ENCODE peak calls at places on chromosome 13, in ten cellular contexts. R is body of pancreas, T is progenitor cell of endocrine pancreas, I is Peyer's patch, B is fibroblast of the aortic adventitia, A is heart right ventricle, F is glutamatergic neuron, X is tibial nerve, P is fibroblast of lung, L is neural progenitor cell. W is an unnamed sample.

GRCh38 chr13:89287381-89287780 is 1616.2 kb downstream of the SLITRK5 start:
- DNase-seq in X (no peak), P (no peak), L (no peak), B (no peak), F (no peak), R (no peak), I (peak; percentile 36), A (no peak), T (no peak), W (no peak)

GRCh38 chr13:45207319-45207718 is 6.5 kb upstream of the KCTD4 start:
- DNase-seq in B (no peak), F (no peak), R (no peak), I (no peak), P (no peak), X (no peak), L (no peak), T (no peak), A (no peak), W (no peak)

GRCh38 chr13:44879452-44880058 is 109.7 kb downstream of the NUFIP1 start:
- DNase-seq in A (no peak), F (no peak), X (no peak), I (no peak), P (peak; percentile 62), L (no peak), R (peak; percentile 71), B (peak; percentile 72), T (no peak), W (peak; percentile 41)

GRCh38 chr13:96053003-96053703 is at the start of gene UGGT2:
- DNase-seq in B (peak; percentile 94), L (peak; percentile 90), X (peak; percentile 85), A (peak; percentile 94), R (peak; percentile 96), T (peak; percentile 87), P (peak; percentile 95), I (peak; percentile 94), F (peak; percentile 95), W (peak; percentile 98)

GRCh38 chr13:46622918-46623256 is 69.9 kb downstream of the LRCH1 start:
- DNase-seq in L (no peak), R (peak; percentile 28), X (peak; percentile 63), I (no peak), T (no peak), A (peak; percentile 63), F (peak; percentile 46), P (peak; percentile 92), B (peak; percentile 86), W (no peak)

GRCh38 chr13:21076265-21076653 is 14.9 kb upstream of the LATS2 start:
- DNase-seq in P (peak; percentile 15), X (no peak), I (no peak), A (no peak), F (no peak), L (no peak), B (no peak), R (no peak), T (no peak), W (no peak)

GRCh38 chr13:109734002-109734785 is 52.2 kb downstream of the IRS2 start:
- DNase-seq in P (no peak), R (no peak), L (no peak), T (no peak), B (no peak), A (no peak), F (no peak), X (no peak), I (no peak), W (no peak)

GRCh38 chr13:92719868-92720267 is 506.7 kb upstream of the GPC6 start:
- DNase-seq in R (peak; percentile 1), T (no peak), L (peak; percentile 43), A (no peak), X (no peak), F (no peak), P (no peak), B (no peak), I (no peak), W (no peak)

GRCh38 chr13:21997726-21998125 is 326.9 kb downstream of the FGF9 start:
- DNase-seq in B (no peak), X (no peak), L (no peak), A (no peak), T (no peak), P (no peak), F (no peak), I (no peak), R (no peak), W (no peak)

GRCh38 chr13:106083620-106084350 is 451.7 kb downstream of the EFNB2 start:
- DNase-seq in L (peak; percentile 63), B (peak; percentile 49), A (peak; percentile 32), I (no peak), P (peak; percentile 59), X (no peak), F (no peak), R (peak; percentile 47), T (no peak), W (peak; percentile 35)

GRCh38 chr13:36030670-36031331 is 100.4 kb downstream of the DCLK1 start:
- DNase-seq in I (no peak), T (no peak), F (no peak), X (no peak), L (peak; percentile 3), P (peak; percentile 85), R (peak; percentile 40), B (peak; percentile 95), A (peak; percentile 28), W (no peak)

GRCh38 chr13:49503951-49504350 is 8.2 kb downstream of the PHF11 start:
- DNase-seq in A (no peak), R (no peak), L (no peak), I (no peak), X (no peak), P (no peak), F (no peak), B (no peak), T (no peak), W (no peak)

GRCh38 chr13:24868874-24869273 is 104.9 kb downstream of the RNF17 start:
- DNase-seq in B (no peak), P (no peak), R (no peak), F (no peak), T (no peak), X (no peak), L (no peak), I (no peak), A (no peak), W (no peak)
- TF ChIP-seq CTCF in B (no peak), P (no peak), R (no peak), F (no peak), T (no peak), X (no peak), L (no peak), I (no peak), A (no peak), W (no peak)

GRCh38 chr13:98262307-98262706 is 85.2 kb upstream of the RNF113B start:
- DNase-seq in A (no peak), P (no peak), R (no peak), L (no peak), I (no peak), B (no peak), X (no peak), T (no peak), F (no peak), W (no peak)

GRCh38 chr13:98258226-98258625 is 81.2 kb upstream of the RNF113B start:
- DNase-seq in I (no peak), F (no peak), A (no peak), R (peak; percentile 35), X (no peak), B (no peak), P (no peak), L (no peak), T (no peak), W (no peak)

GRCh38 chr13:98263841-98264240 is 86.8 kb upstream of the RNF113B start:
- DNase-seq in B (no peak), P (no peak), I (no peak), X (no peak), F (no peak), R (no peak), T (no peak), A (no peak), L (no peak), W (no peak)

GRCh38 chr13:98261165-98261672 is 84.2 kb upstream of the RNF113B start:
- DNase-seq in I (no peak), L (no peak), X (no peak), P (no peak), R (no peak), T (no peak), A (no peak), B (no peak), F (no peak), W (no peak)

DNA sequence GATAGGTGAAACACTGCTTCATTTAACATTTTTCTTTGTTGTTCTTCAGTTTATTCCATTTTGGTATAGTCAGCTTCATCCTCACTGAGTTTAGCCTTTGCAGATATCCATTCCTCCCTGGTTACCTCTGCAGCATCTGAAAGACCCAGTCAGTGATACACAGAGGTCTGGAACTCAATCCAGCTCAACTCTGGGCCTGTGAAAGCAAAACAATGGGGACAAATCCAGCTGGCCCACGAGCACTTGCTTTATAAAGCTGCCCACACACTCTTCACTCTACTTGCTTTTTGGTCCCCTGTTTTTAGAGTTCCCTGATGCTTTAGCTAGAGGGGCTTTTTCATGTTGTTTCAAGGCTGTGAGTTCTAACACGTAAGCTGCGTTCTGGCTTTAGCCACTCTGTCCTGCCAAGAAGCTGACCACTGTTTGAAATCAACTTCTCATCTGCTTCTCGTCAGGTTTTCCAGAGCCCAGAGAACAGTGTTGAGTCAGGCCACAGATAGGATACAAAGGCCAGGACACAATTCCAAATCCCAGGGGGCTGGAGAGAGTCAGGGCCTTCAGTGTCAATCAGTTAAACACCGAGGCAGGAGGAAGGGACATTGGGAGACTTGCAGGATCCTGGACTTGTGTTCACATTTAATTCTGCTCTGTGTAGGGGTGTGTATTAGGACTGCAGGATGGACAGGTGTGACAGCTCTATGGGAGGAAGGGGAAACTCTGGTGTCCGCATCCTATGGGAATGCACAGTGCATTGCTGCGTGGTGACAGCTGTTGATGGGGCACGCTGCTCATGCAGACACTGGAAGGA is 83.5 kb upstream of the RNF113B start:
- DNase-seq in R (no peak), X (no peak), F (no peak), L (peak; percentile 42), T (no peak), I (no peak), B (peak; percentile 42), A (no peak), P (no peak), W (no peak)
- TF ChIP-seq CTCF in R (no peak), X (no peak), F (no peak), L (no peak), T (no peak), I (no peak), B (no peak), A (no peak), P (no peak), W (no peak)

GRCh38 chr13:74015137-74015536 is 119.1 kb downstream of the KLF12 start:
- DNase-seq in P (peak; percentile 10), R (no peak), L (no peak), B (peak; percentile 8), T (no peak), F (no peak), I (no peak), A (no peak), X (no peak), W (no peak)
- TF ChIP-seq CTCF in P (peak; percentile 15), R (peak; percentile 14), L (peak; percentile 41), B (peak; percentile 36), T (peak; percentile 43), F (peak; percentile 70), I (no peak), A (peak; percentile 27), X (no peak), W (no peak)

DNA sequence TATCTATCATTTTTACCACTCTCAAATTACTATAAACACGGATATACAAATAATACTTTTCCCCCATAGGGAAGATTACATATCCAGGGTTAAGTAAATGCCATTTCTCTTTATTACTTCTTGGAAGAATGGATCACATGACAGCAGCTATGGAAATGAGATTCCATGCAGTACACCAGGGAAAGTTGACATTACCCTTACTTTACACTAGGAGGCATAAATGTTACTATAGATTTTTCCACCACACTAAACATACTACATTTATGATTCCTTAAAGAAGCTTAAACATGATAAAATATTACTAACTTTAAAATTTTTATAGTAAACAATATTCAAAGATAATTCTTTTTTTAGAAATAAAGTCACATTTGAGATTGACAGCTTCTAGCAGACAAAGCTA is 611.4 kb downstream of the PCDH9 start:
- DNase-seq in X (no peak), T (no peak), B (peak; percentile 64), L (peak; percentile 7), A (no peak), I (no peak), R (no peak), P (peak; percentile 72), F (no peak), W (peak; percentile 14)
- TF ChIP-seq CTCF in X (no peak), T (peak; percentile 51), B (peak; percentile 62), L (peak; percentile 52), A (peak; percentile 28), I (peak; percentile 8), R (peak; percentile 10), P (peak; percentile 64), F (peak; percentile 65), W (peak; percentile 1)

W was measured in GM10248.